ENCODE peak calls at places on chromosomes 7 and 10, in four cellular contexts. Q, X, H and D are unnamed samples.

GRCh38 chr7:151773795-151774194 is 103.1 kb downstream of the PRKAG2 start:
- DNase-seq in Q (no peak), X (no peak), H (no peak), D (no peak)

GRCh38 chr10:63603709-63604445 is 82.7 kb downstream of the REEP3 start:
- DNase-seq in Q (no peak), X (peak; percentile 42), H (no peak), D (no peak)

GRCh38 chr7:120617239-120617638 is 240.7 kb downstream of the TSPAN12 start:
- DNase-seq in Q (no peak), X (no peak), H (no peak), D (no peak)

GRCh38 chr10:4174197-4174596 is 389.2 kb upstream of the KLF6 start:
- DNase-seq in Q (no peak), X (no peak), H (peak; percentile 24), D (no peak)

GRCh38 chr7:142248-142955 is 50.0 kb upstream of the FAM20C start:
- DNase-seq in Q (peak; percentile 41), X (no peak), H (no peak), D (no peak)

GRCh38 chr10:14474656-14475055 is 143.9 kb upstream of the FRMD4A start:
- DNase-seq in Q (no peak), X (no peak), H (peak; percentile 47), D (no peak)

GRCh38 chr10:16987129-16987670 is 142.4 kb downstream of the CUBN start:
- DNase-seq in Q (no peak), X (peak; percentile 89), H (peak; percentile 72), D (no peak)

GRCh38 chr7:157827863-157828160 is 491.0 kb downstream of the DNAJB6 start:
- DNase-seq in Q (no peak), X (no peak), H (no peak), D (no peak)

GRCh38 chr7:151876112-151876898 is 610 bp downstream of the PRKAG2 start:
- DNase-seq in Q (peak; percentile 90), X (peak; percentile 46), H (peak; percentile 50), D (peak; percentile 63)

GRCh38 chr7:37510043-37510634 is 61.5 kb upstream of the ELMO1 start:
- DNase-seq in Q (no peak), X (peak; percentile 4), H (no peak), D (no peak)

GRCh38 chr10:6195376-6195775 is 7.4 kb upstream of the PFKFB3 start:
- DNase-seq in Q (no peak), X (no peak), H (no peak), D (no peak)

GRCh38 chr10:70952921-70953320 is 64.6 kb upstream of the PCBD1 start:
- DNase-seq in Q (no peak), X (no peak), H (no peak), D (no peak)

GRCh38 chr10:77943086-77943901 is 16.7 kb upstream of the DLG5 start:
- DNase-seq in Q (no peak), X (peak; percentile 85), H (peak; percentile 60), D (no peak)

GRCh38 chr7:130721486-130722277 is 12.3 kb downstream of the KLF14 start:
- DNase-seq in Q (no peak), X (peak; percentile 53), H (peak; percentile 86), D (peak; percentile 49)

GRCh38 chr10:88565072-88565471 is 18.0 kb downstream of the RNLS start:
- DNase-seq in Q (no peak), X (no peak), H (peak; percentile 55), D (no peak)

GRCh38 chr7:92137531-92137930 is 3.3 kb upstream of the CYP51A1 start:
- DNase-seq in Q (no peak), X (no peak), H (no peak), D (no peak)

GRCh38 chr10:125124114-125124486 is 36.3 kb downstream of the CTBP2 start:
- DNase-seq in Q (no peak), X (no peak), H (no peak), D (no peak)

GRCh38 chr7:155383756-155384491 is 74.0 kb upstream of the EN2 start:
- DNase-seq in Q (no peak), X (no peak), H (no peak), D (no peak)

GRCh38 chr10:28984431-28984830 is 304.4 kb upstream of the LYZL1 start:
- DNase-seq in Q (no peak), X (peak; percentile 67), H (peak; percentile 64), D (no peak)

GRCh38 chr7:143285454-143285756 is 647 bp downstream of the TMEM139 start:
- DNase-seq in Q (no peak), X (no peak), H (no peak), D (no peak)